ENCODE peak calls at places on chromosomes 3 and 15, in seven cellular contexts. One of them, this sample, is unnamed.

GRCh38 chr15:100170673-100171210 is 171.0 kb downstream of the ADAMTS17 start:
- DNase-seq in stimulated activated CD4-positive, alpha-beta T cell treated with anti-CD3 and anti-CD28 coated beads, Interleukin-12 subunit alpha, Interleukin-12 subunit beta, amount 100 ng/mL, for 4 hours: no peak
- DNase-seq in amygdala: no peak
- DNase-seq in WTC11: no peak
- DNase-seq in NB4: no peak
- DNase-seq in activated CD4-positive, alpha-beta T cell treated with anti-CD3 and anti-CD28 coated beads, Interleukin-2, amount 50 U/mL, for 24 hours: no peak
- DNase-seq in GM13976: no peak
- DNase-seq in this sample: no peak

GRCh38 chr15:88664151-88664778 is 25.4 kb downstream of the ISG20 start:
- DNase-seq in GM13976: no peak
- DNase-seq in NB4: peak
- DNase-seq in amygdala: no peak
- DNase-seq in stimulated activated CD4-positive, alpha-beta T cell treated with anti-CD3 and anti-CD28 coated beads, Interleukin-12 subunit alpha, Interleukin-12 subunit beta, amount 100 ng/mL, for 4 hours: no peak
- DNase-seq in WTC11: no peak
- DNase-seq in activated CD4-positive, alpha-beta T cell treated with anti-CD3 and anti-CD28 coated beads, Interleukin-2, amount 50 U/mL, for 24 hours: no peak
- DNase-seq in this sample: no peak

GRCh38 chr3:46917257-46917656 is 39.7 kb downstream of the PTH1R start:
- DNase-seq in stimulated activated CD4-positive, alpha-beta T cell treated with anti-CD3 and anti-CD28 coated beads, Interleukin-12 subunit alpha, Interleukin-12 subunit beta, amount 100 ng/mL, for 4 hours: no peak
- DNase-seq in NB4: no peak
- DNase-seq in activated CD4-positive, alpha-beta T cell treated with anti-CD3 and anti-CD28 coated beads, Interleukin-2, amount 50 U/mL, for 24 hours: no peak
- DNase-seq in WTC11: no peak
- DNase-seq in GM13976: no peak
- DNase-seq in amygdala: no peak
- DNase-seq in this sample: no peak

GRCh38 chr3:197216169-197216860 is 82.1 kb downstream of the DLG1 start:
- DNase-seq in amygdala: no peak
- DNase-seq in activated CD4-positive, alpha-beta T cell treated with anti-CD3 and anti-CD28 coated beads, Interleukin-2, amount 50 U/mL, for 24 hours: no peak
- DNase-seq in WTC11: no peak
- DNase-seq in stimulated activated CD4-positive, alpha-beta T cell treated with anti-CD3 and anti-CD28 coated beads, Interleukin-12 subunit alpha, Interleukin-12 subunit beta, amount 100 ng/mL, for 4 hours: no peak
- DNase-seq in GM13976: no peak
- DNase-seq in NB4: no peak
- DNase-seq in this sample: no peak

GRCh38 chr3:176663376-176663775 is 533.9 kb downstream of the TBL1XR1 start:
- DNase-seq in amygdala: no peak
- DNase-seq in activated CD4-positive, alpha-beta T cell treated with anti-CD3 and anti-CD28 coated beads, Interleukin-2, amount 50 U/mL, for 24 hours: no peak
- DNase-seq in stimulated activated CD4-positive, alpha-beta T cell treated with anti-CD3 and anti-CD28 coated beads, Interleukin-12 subunit alpha, Interleukin-12 subunit beta, amount 100 ng/mL, for 4 hours: no peak
- DNase-seq in NB4: no peak
- DNase-seq in WTC11: no peak
- DNase-seq in GM13976: no peak
- DNase-seq in this sample: no peak

GRCh38 chr15:35667908-35668307 is 121.9 kb upstream of the DPH6 start:
- DNase-seq in stimulated activated CD4-positive, alpha-beta T cell treated with anti-CD3 and anti-CD28 coated beads, Interleukin-12 subunit alpha, Interleukin-12 subunit beta, amount 100 ng/mL, for 4 hours: no peak
- DNase-seq in amygdala: no peak
- DNase-seq in GM13976: no peak
- DNase-seq in activated CD4-positive, alpha-beta T cell treated with anti-CD3 and anti-CD28 coated beads, Interleukin-2, amount 50 U/mL, for 24 hours: no peak
- DNase-seq in WTC11: no peak
- DNase-seq in NB4: no peak
- DNase-seq in this sample: no peak

GRCh38 chr15:101168463-101168824 is 83.4 kb downstream of the CHSY1 start:
- DNase-seq in WTC11: no peak
- DNase-seq in amygdala: no peak
- DNase-seq in activated CD4-positive, alpha-beta T cell treated with anti-CD3 and anti-CD28 coated beads, Interleukin-2, amount 50 U/mL, for 24 hours: no peak
- DNase-seq in GM13976: no peak
- DNase-seq in NB4: no peak
- DNase-seq in stimulated activated CD4-positive, alpha-beta T cell treated with anti-CD3 and anti-CD28 coated beads, Interleukin-12 subunit alpha, Interleukin-12 subunit beta, amount 100 ng/mL, for 4 hours: no peak
- DNase-seq in this sample: no peak

GRCh38 chr3:15523660-15524417 is 2.3 kb upstream of the COLQ start:
- DNase-seq in WTC11: no peak
- DNase-seq in NB4: no peak
- DNase-seq in stimulated activated CD4-positive, alpha-beta T cell treated with anti-CD3 and anti-CD28 coated beads, Interleukin-12 subunit alpha, Interleukin-12 subunit beta, amount 100 ng/mL, for 4 hours: no peak
- DNase-seq in activated CD4-positive, alpha-beta T cell treated with anti-CD3 and anti-CD28 coated beads, Interleukin-2, amount 50 U/mL, for 24 hours: no peak
- DNase-seq in GM13976: no peak
- DNase-seq in amygdala: no peak
- DNase-seq in this sample: no peak

GRCh38 chr15:35168464-35168863 is 83.4 kb upstream of the NANOGP8 start:
- DNase-seq in GM13976: no peak
- DNase-seq in WTC11: no peak
- DNase-seq in amygdala: no peak
- DNase-seq in activated CD4-positive, alpha-beta T cell treated with anti-CD3 and anti-CD28 coated beads, Interleukin-2, amount 50 U/mL, for 24 hours: no peak
- DNase-seq in stimulated activated CD4-positive, alpha-beta T cell treated with anti-CD3 and anti-CD28 coated beads, Interleukin-12 subunit alpha, Interleukin-12 subunit beta, amount 100 ng/mL, for 4 hours: no peak
- DNase-seq in NB4: no peak
- DNase-seq in this sample: no peak

GRCh38 chr3:29430558-29430971 is 149.7 kb downstream of the RBMS3 start:
- DNase-seq in amygdala: no peak
- DNase-seq in GM13976: no peak
- DNase-seq in NB4: no peak
- DNase-seq in stimulated activated CD4-positive, alpha-beta T cell treated with anti-CD3 and anti-CD28 coated beads, Interleukin-12 subunit alpha, Interleukin-12 subunit beta, amount 100 ng/mL, for 4 hours: no peak
- DNase-seq in WTC11: no peak
- DNase-seq in activated CD4-positive, alpha-beta T cell treated with anti-CD3 and anti-CD28 coated beads, Interleukin-2, amount 50 U/mL, for 24 hours: no peak
- DNase-seq in this sample: no peak

GRCh38 chr3:178623666-178624255 is 87.5 kb downstream of the KCNMB2 start:
- DNase-seq in NB4: no peak
- DNase-seq in activated CD4-positive, alpha-beta T cell treated with anti-CD3 and anti-CD28 coated beads, Interleukin-2, amount 50 U/mL, for 24 hours: no peak
- DNase-seq in amygdala: no peak
- DNase-seq in GM13976: no peak
- DNase-seq in WTC11: no peak
- DNase-seq in stimulated activated CD4-positive, alpha-beta T cell treated with anti-CD3 and anti-CD28 coated beads, Interleukin-12 subunit alpha, Interleukin-12 subunit beta, amount 100 ng/mL, for 4 hours: no peak
- DNase-seq in this sample: no peak

GRCh38 chr15:74378853-74379252 is 11.4 kb upstream of the CYP11A1 start:
- DNase-seq in activated CD4-positive, alpha-beta T cell treated with anti-CD3 and anti-CD28 coated beads, Interleukin-2, amount 50 U/mL, for 24 hours: no peak
- DNase-seq in NB4: no peak
- DNase-seq in amygdala: no peak
- DNase-seq in WTC11: no peak
- DNase-seq in stimulated activated CD4-positive, alpha-beta T cell treated with anti-CD3 and anti-CD28 coated beads, Interleukin-12 subunit alpha, Interleukin-12 subunit beta, amount 100 ng/mL, for 4 hours: peak
- DNase-seq in GM13976: no peak
- DNase-seq in this sample: no peak

GRCh38 chr3:73745429-73746247 is 120.9 kb upstream of the PDZRN3 start:
- DNase-seq in WTC11: no peak
- DNase-seq in amygdala: no peak
- DNase-seq in stimulated activated CD4-positive, alpha-beta T cell treated with anti-CD3 and anti-CD28 coated beads, Interleukin-12 subunit alpha, Interleukin-12 subunit beta, amount 100 ng/mL, for 4 hours: no peak
- DNase-seq in activated CD4-positive, alpha-beta T cell treated with anti-CD3 and anti-CD28 coated beads, Interleukin-2, amount 50 U/mL, for 24 hours: no peak
- DNase-seq in GM13976: no peak
- DNase-seq in NB4: no peak
- DNase-seq in this sample: no peak

GRCh38 chr3:194313642-194314430 is 37.3 kb downstream of the CPN2 start:
- DNase-seq in NB4: peak
- DNase-seq in WTC11: peak
- DNase-seq in amygdala: no peak
- DNase-seq in stimulated activated CD4-positive, alpha-beta T cell treated with anti-CD3 and anti-CD28 coated beads, Interleukin-12 subunit alpha, Interleukin-12 subunit beta, amount 100 ng/mL, for 4 hours: no peak
- DNase-seq in GM13976: no peak
- DNase-seq in activated CD4-positive, alpha-beta T cell treated with anti-CD3 and anti-CD28 coated beads, Interleukin-2, amount 50 U/mL, for 24 hours: no peak
- DNase-seq in this sample: no peak

GRCh38 chr3:59043391-59043790 is 6.4 kb downstream of the CFAP20DC start:
- DNase-seq in stimulated activated CD4-positive, alpha-beta T cell treated with anti-CD3 and anti-CD28 coated beads, Interleukin-12 subunit alpha, Interleukin-12 subunit beta, amount 100 ng/mL, for 4 hours: no peak
- DNase-seq in WTC11: no peak
- DNase-seq in activated CD4-positive, alpha-beta T cell treated with anti-CD3 and anti-CD28 coated beads, Interleukin-2, amount 50 U/mL, for 24 hours: no peak
- DNase-seq in amygdala: no peak
- DNase-seq in NB4: no peak
- DNase-seq in GM13976: no peak
- DNase-seq in this sample: no peak

GRCh38 chr15:57133127-57133968 is 214.9 kb downstream of the TCF12 start:
- DNase-seq in amygdala: no peak
- DNase-seq in WTC11: no peak
- DNase-seq in NB4: no peak
- DNase-seq in activated CD4-positive, alpha-beta T cell treated with anti-CD3 and anti-CD28 coated beads, Interleukin-2, amount 50 U/mL, for 24 hours: no peak
- DNase-seq in GM13976: peak
- DNase-seq in stimulated activated CD4-positive, alpha-beta T cell treated with anti-CD3 and anti-CD28 coated beads, Interleukin-12 subunit alpha, Interleukin-12 subunit beta, amount 100 ng/mL, for 4 hours: no peak
- DNase-seq in this sample: peak

GRCh38 chr3:109930592-109930991 is 593.2 kb upstream of the DPPA4 start:
- DNase-seq in GM13976: no peak
- DNase-seq in activated CD4-positive, alpha-beta T cell treated with anti-CD3 and anti-CD28 coated beads, Interleukin-2, amount 50 U/mL, for 24 hours: no peak
- DNase-seq in stimulated activated CD4-positive, alpha-beta T cell treated with anti-CD3 and anti-CD28 coated beads, Interleukin-12 subunit alpha, Interleukin-12 subunit beta, amount 100 ng/mL, for 4 hours: no peak
- DNase-seq in NB4: no peak
- DNase-seq in amygdala: no peak
- DNase-seq in WTC11: no peak
- DNase-seq in this sample: no peak

GRCh38 chr3:178680489-178680888 is 144.3 kb downstream of the KCNMB2 start:
- DNase-seq in stimulated activated CD4-positive, alpha-beta T cell treated with anti-CD3 and anti-CD28 coated beads, Interleukin-12 subunit alpha, Interleukin-12 subunit beta, amount 100 ng/mL, for 4 hours: no peak
- DNase-seq in activated CD4-positive, alpha-beta T cell treated with anti-CD3 and anti-CD28 coated beads, Interleukin-2, amount 50 U/mL, for 24 hours: no peak
- DNase-seq in GM13976: no peak
- DNase-seq in WTC11: no peak
- DNase-seq in amygdala: no peak
- DNase-seq in NB4: no peak
- DNase-seq in this sample: no peak

GRCh38 chr3:107133891-107134290 is 243.3 kb upstream of the CCDC54 start:
- DNase-seq in stimulated activated CD4-positive, alpha-beta T cell treated with anti-CD3 and anti-CD28 coated beads, Interleukin-12 subunit alpha, Interleukin-12 subunit beta, amount 100 ng/mL, for 4 hours: no peak
- DNase-seq in WTC11: no peak
- DNase-seq in amygdala: no peak
- DNase-seq in GM13976: no peak
- DNase-seq in activated CD4-positive, alpha-beta T cell treated with anti-CD3 and anti-CD28 coated beads, Interleukin-2, amount 50 U/mL, for 24 hours: no peak
- DNase-seq in NB4: no peak
- DNase-seq in this sample: no peak

GRCh38 chr3:50599115-50599715 is 12.4 kb downstream of the CISH start:
- DNase-seq in WTC11: no peak
- DNase-seq in NB4: no peak
- DNase-seq in stimulated activated CD4-positive, alpha-beta T cell treated with anti-CD3 and anti-CD28 coated beads, Interleukin-12 subunit alpha, Interleukin-12 subunit beta, amount 100 ng/mL, for 4 hours: no peak
- DNase-seq in GM13976: no peak
- DNase-seq in amygdala: no peak
- DNase-seq in activated CD4-positive, alpha-beta T cell treated with anti-CD3 and anti-CD28 coated beads, Interleukin-2, amount 50 U/mL, for 24 hours: no peak
- DNase-seq in this sample: no peak

GRCh38 chr3:172622916-172623700 is 87.8 kb downstream of the NCEH1 start:
- DNase-seq in GM13976: peak
- DNase-seq in activated CD4-positive, alpha-beta T cell treated with anti-CD3 and anti-CD28 coated beads, Interleukin-2, amount 50 U/mL, for 24 hours: no peak
- DNase-seq in WTC11: no peak
- DNase-seq in NB4: peak
- DNase-seq in stimulated activated CD4-positive, alpha-beta T cell treated with anti-CD3 and anti-CD28 coated beads, Interleukin-12 subunit alpha, Interleukin-12 subunit beta, amount 100 ng/mL, for 4 hours: peak
- DNase-seq in amygdala: no peak
- DNase-seq in this sample: peak

GRCh38 chr15:68057089-68057488 is 3.0 kb downstream of the PIAS1 start:
- DNase-seq in WTC11: no peak
- DNase-seq in stimulated activated CD4-positive, alpha-beta T cell treated with anti-CD3 and anti-CD28 coated beads, Interleukin-12 subunit alpha, Interleukin-12 subunit beta, amount 100 ng/mL, for 4 hours: no peak
- DNase-seq in amygdala: no peak
- DNase-seq in GM13976: no peak
- DNase-seq in activated CD4-positive, alpha-beta T cell treated with anti-CD3 and anti-CD28 coated beads, Interleukin-2, amount 50 U/mL, for 24 hours: no peak
- DNase-seq in NB4: no peak
- DNase-seq in this sample: no peak

GRCh38 chr3:69385723-69386483 is at the start of gene FRMD4B:
- DNase-seq in GM13976: peak
- DNase-seq in amygdala: peak
- DNase-seq in NB4: no peak
- DNase-seq in stimulated activated CD4-positive, alpha-beta T cell treated with anti-CD3 and anti-CD28 coated beads, Interleukin-12 subunit alpha, Interleukin-12 subunit beta, amount 100 ng/mL, for 4 hours: peak
- DNase-seq in WTC11: peak
- DNase-seq in activated CD4-positive, alpha-beta T cell treated with anti-CD3 and anti-CD28 coated beads, Interleukin-2, amount 50 U/mL, for 24 hours: no peak
- DNase-seq in this sample: peak

GRCh38 chr3:35932995-35933394 is 293.7 kb downstream of the ARPP21 start:
- DNase-seq in NB4: peak
- DNase-seq in stimulated activated CD4-positive, alpha-beta T cell treated with anti-CD3 and anti-CD28 coated beads, Interleukin-12 subunit alpha, Interleukin-12 subunit beta, amount 100 ng/mL, for 4 hours: no peak
- DNase-seq in amygdala: no peak
- DNase-seq in activated CD4-positive, alpha-beta T cell treated with anti-CD3 and anti-CD28 coated beads, Interleukin-2, amount 50 U/mL, for 24 hours: no peak
- DNase-seq in WTC11: no peak
- DNase-seq in GM13976: no peak
- DNase-seq in this sample: no peak